ENCODE peak calls at places on chromosomes 2 and 18, in four cellular contexts. One of them, this sample, is unnamed. For H3K4me1, the result is how much of the 10 kb centered on the place peaks cover.

GRCh38 chr2:46164581-46165301 is 132.5 kb upstream of the EPAS1 start:
- DNase-seq in HepG2: no peak
- DNase-seq in gastrocnemius medialis: peak
- DNase-seq in right cardiac atrium: peak
- DNase-seq in this sample: peak

GRCh38 chr2:230953843-230954242 is 28.8 kb upstream of the GPR55 start:
- DNase-seq in gastrocnemius medialis: no peak
- DNase-seq in right cardiac atrium: no peak
- DNase-seq in HepG2: no peak
- DNase-seq in this sample: no peak

GRCh38 chr2:203584784-203585183 is 49.7 kb upstream of the RAPH1 start:
- DNase-seq in HepG2: peak
- DNase-seq in right cardiac atrium: no peak
- DNase-seq in gastrocnemius medialis: no peak
- DNase-seq in this sample: peak

GRCh38 chr2:186607660-186608324 is 17.9 kb downstream of the ITGAV start:
- DNase-seq in HepG2: no peak
- DNase-seq in gastrocnemius medialis: no peak
- DNase-seq in right cardiac atrium: no peak
- DNase-seq in this sample: no peak

GRCh38 chr2:196242131-196242620 is 70.8 kb upstream of the STK17B start:
- DNase-seq in HepG2: no peak
- DNase-seq in right cardiac atrium: no peak
- DNase-seq in gastrocnemius medialis: no peak
- DNase-seq in this sample: peak

GRCh38 chr2:201228912-201229290 is 31.4 kb upstream of the CASP8 start:
- DNase-seq in right cardiac atrium: no peak
- DNase-seq in gastrocnemius medialis: no peak
- DNase-seq in HepG2: no peak
- DNase-seq in this sample: peak

GRCh38 chr2:19886261-19886660 is 15.5 kb downstream of the TTC32 start:
- DNase-seq in gastrocnemius medialis: no peak
- DNase-seq in HepG2: no peak
- DNase-seq in right cardiac atrium: no peak
- DNase-seq in this sample: no peak

GRCh38 chr18:8218263-8218662 is 391.0 kb upstream of the RAB12 start:
- DNase-seq in right cardiac atrium: no peak
- DNase-seq in HepG2: no peak
- DNase-seq in gastrocnemius medialis: no peak
- DNase-seq in this sample: no peak

GRCh38 chr2:45610281-45611019 is 617 bp downstream of the SRBD1 start:
- DNase-seq in gastrocnemius medialis: peak
- DNase-seq in right cardiac atrium: peak
- DNase-seq in HepG2: peak
- DNase-seq in this sample: peak

GRCh38 chr2:117958186-117958585 is 55.7 kb downstream of the CCDC93 start:
- DNase-seq in right cardiac atrium: no peak
- DNase-seq in gastrocnemius medialis: no peak
- DNase-seq in HepG2: no peak
- DNase-seq in this sample: peak

GRCh38 chr2:207944334-207944733 is 81.0 kb downstream of the PLEKHM3 start:
- DNase-seq in gastrocnemius medialis: no peak
- DNase-seq in HepG2: no peak
- DNase-seq in right cardiac atrium: no peak
- DNase-seq in this sample: no peak

GRCh38 chr2:135925571-135925970 is 49.3 kb upstream of the MCM6 start:
- DNase-seq in right cardiac atrium: no peak
- DNase-seq in gastrocnemius medialis: no peak
- DNase-seq in HepG2: no peak
- DNase-seq in this sample: no peak

GRCh38 chr2:65344182-65344581 is 88.2 kb downstream of the SPRED2 start:
- DNase-seq in right cardiac atrium: no peak
- DNase-seq in HepG2: no peak
- DNase-seq in gastrocnemius medialis: no peak
- DNase-seq in this sample: no peak

GRCh38 chr2:224584111-224584764 is 925 bp downstream of the CUL3 start:
- DNase-seq in right cardiac atrium: peak
- DNase-seq in gastrocnemius medialis: peak
- DNase-seq in HepG2: peak
- DNase-seq in this sample: peak

GRCh38 chr2:48315847-48316194 is 214.1 kb upstream of the STON1 start:
- DNase-seq in gastrocnemius medialis: no peak
- DNase-seq in HepG2: peak
- DNase-seq in right cardiac atrium: no peak
- DNase-seq in this sample: peak

GRCh38 chr2:163462993-163463392 is 272.8 kb downstream of the FIGN start:
- DNase-seq in HepG2: no peak
- DNase-seq in right cardiac atrium: no peak
- DNase-seq in gastrocnemius medialis: no peak
- DNase-seq in this sample: no peak

GRCh38 chr2:240404174-240404852 is 31.1 kb upstream of the GPC1 start:
- DNase-seq in right cardiac atrium: peak
- DNase-seq in gastrocnemius medialis: peak
- DNase-seq in HepG2: no peak
- DNase-seq in this sample: no peak

GRCh38 chr2:134183679-134184078 is 70.2 kb upstream of the MGAT5 start:
- DNase-seq in HepG2: no peak
- DNase-seq in right cardiac atrium: no peak
- DNase-seq in gastrocnemius medialis: no peak
- DNase-seq in this sample: no peak

GRCh38 chr2:1636791-1637415 is 107.4 kb downstream of the PXDN start:
- DNase-seq in HepG2: no peak
- DNase-seq in right cardiac atrium: no peak
- DNase-seq in gastrocnemius medialis: no peak
- DNase-seq in this sample: no peak

GRCh38 chr18:47519706-47520105 is 268.2 kb upstream of the SKOR2 start:
- DNase-seq in right cardiac atrium: no peak
- DNase-seq in HepG2: no peak
- DNase-seq in gastrocnemius medialis: no peak
- DNase-seq in this sample: no peak

GRCh38 chr2:180038997-180039396 is 31.9 kb upstream of the CWC22 start:
- DNase-seq in HepG2: no peak
- DNase-seq in gastrocnemius medialis: no peak
- DNase-seq in right cardiac atrium: no peak
- DNase-seq in this sample: no peak

GRCh38 chr2:102141915-102142828 is at the start of gene IL1R1:
- DNase-seq in HepG2: peak
- DNase-seq in gastrocnemius medialis: peak
- DNase-seq in right cardiac atrium: peak
- DNase-seq in this sample: peak

GRCh38 chr2:68766378-68766845 is 31.8 kb downstream of the ARHGAP25 start:
- DNase-seq in HepG2: no peak
- DNase-seq in gastrocnemius medialis: peak
- DNase-seq in right cardiac atrium: no peak
- DNase-seq in this sample: peak

GRCh38 chr2:88735853-88736252 is 44.4 kb downstream of the RPIA start:
- DNase-seq in right cardiac atrium: no peak
- DNase-seq in HepG2: no peak
- DNase-seq in gastrocnemius medialis: peak
- DNase-seq in this sample: peak

GRCh38 chr18:402129-402528 is 98.4 kb downstream of the COLEC12 start:
- DNase-seq in right cardiac atrium: no peak
- DNase-seq in gastrocnemius medialis: no peak
- DNase-seq in HepG2: no peak
- DNase-seq in this sample: no peak

GRCh38 chr2:81858998-81859397 is 1554.4 kb upstream of the LRRTM1 start:
- DNase-seq in HepG2: no peak
- DNase-seq in gastrocnemius medialis: no peak
- DNase-seq in right cardiac atrium: no peak
- DNase-seq in this sample: no peak

GRCh38 chr2:206477296-206477695 is 34.0 kb downstream of the ADAM23 start:
- DNase-seq in right cardiac atrium: no peak
- DNase-seq in gastrocnemius medialis: no peak
- DNase-seq in HepG2: no peak
- DNase-seq in this sample: no peak

GRCh38 chr2:42756150-42756549 is 7.8 kb downstream of the OXER1 start:
- DNase-seq in right cardiac atrium: no peak
- DNase-seq in gastrocnemius medialis: no peak
- DNase-seq in HepG2: no peak
- DNase-seq in this sample: no peak

GRCh38 chr18:48020337-48021250 is 90.1 kb upstream of the SMAD2 start:
- DNase-seq in gastrocnemius medialis: no peak
- DNase-seq in HepG2: no peak
- DNase-seq in right cardiac atrium: peak
- DNase-seq in this sample: no peak

GRCh38 chr2:152336103-152336853 is 1.3 kb downstream of the FMNL2 start:
- DNase-seq in gastrocnemius medialis: peak
- DNase-seq in right cardiac atrium: peak
- DNase-seq in HepG2: peak
- DNase-seq in this sample: peak

GRCh38 chr2:175806570-175806969 is 195.5 kb downstream of the LNPK start:
- DNase-seq in HepG2: no peak
- DNase-seq in gastrocnemius medialis: no peak
- DNase-seq in right cardiac atrium: no peak
- DNase-seq in this sample: no peak

GRCh38 chr2:182496596-182496995 is 69.8 kb upstream of the PDE1A start:
- DNase-seq in HepG2: peak
- DNase-seq in right cardiac atrium: no peak
- DNase-seq in gastrocnemius medialis: no peak
- DNase-seq in this sample: no peak

GRCh38 chr2:190746971-190747761 is 98.3 kb downstream of the NAB1 start:
- DNase-seq in HepG2: no peak
- DNase-seq in gastrocnemius medialis: no peak
- DNase-seq in right cardiac atrium: no peak
- DNase-seq in this sample: no peak

GRCh38 chr18:21928925-21929324 is 188.3 kb downstream of the MIB1 start:
- DNase-seq in gastrocnemius medialis: no peak
- DNase-seq in HepG2: no peak
- DNase-seq in right cardiac atrium: no peak
- DNase-seq in this sample: no peak

GRCh38 chr2:127098711-127099110 is 8.2 kb downstream of the BIN1 start:
- DNase-seq in right cardiac atrium: no peak
- DNase-seq in gastrocnemius medialis: peak
- DNase-seq in HepG2: no peak
- DNase-seq in this sample: no peak

GRCh38 chr2:1723397-1724042 is 20.8 kb downstream of the PXDN start:
- DNase-seq in gastrocnemius medialis: no peak
- DNase-seq in right cardiac atrium: no peak
- DNase-seq in HepG2: no peak
- DNase-seq in this sample: no peak

DNA sequence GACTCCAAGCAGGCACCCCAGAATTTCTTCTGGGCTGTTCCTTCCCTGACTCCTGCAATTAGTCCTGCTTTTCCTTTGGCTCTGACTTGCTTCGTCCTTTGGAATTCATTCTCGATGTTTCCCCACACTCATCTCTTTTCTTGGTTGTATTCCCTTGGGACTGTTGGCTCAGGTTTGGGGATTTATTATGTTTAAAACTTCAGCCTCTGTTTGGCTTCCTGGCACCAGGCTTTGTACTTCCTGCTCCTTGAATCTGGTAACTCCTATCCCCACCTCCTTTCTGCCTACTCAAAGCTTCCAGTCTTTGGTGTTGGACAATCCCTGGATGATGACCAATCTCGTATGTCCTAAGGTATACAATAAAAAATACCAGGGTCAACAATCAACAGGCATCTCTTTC is 1.8 kb upstream of the KCNE4 start:
- DNase-seq in HepG2: no peak
- DNase-seq in gastrocnemius medialis: no peak
- DNase-seq in right cardiac atrium: no peak
- DNase-seq in this sample: no peak
- H3K27ac ChIP-seq in HepG2: no peak
- H3K27ac ChIP-seq in gastrocnemius medialis: no peak
- H3K27ac ChIP-seq in right cardiac atrium: no peak
- H3K27ac ChIP-seq in this sample: no peak

GRCh38 chr2:237896941-237897340 is 37.5 kb downstream of the RAMP1 start:
- DNase-seq in right cardiac atrium: peak
- DNase-seq in HepG2: no peak
- DNase-seq in gastrocnemius medialis: no peak
- DNase-seq in this sample: no peak
- H3K4me1 ChIP-seq in right cardiac atrium: under half
- H3K4me1 ChIP-seq in HepG2: under half
- H3K4me1 ChIP-seq in gastrocnemius medialis: half or more
- H3K4me1 ChIP-seq in this sample: under half

DNA sequence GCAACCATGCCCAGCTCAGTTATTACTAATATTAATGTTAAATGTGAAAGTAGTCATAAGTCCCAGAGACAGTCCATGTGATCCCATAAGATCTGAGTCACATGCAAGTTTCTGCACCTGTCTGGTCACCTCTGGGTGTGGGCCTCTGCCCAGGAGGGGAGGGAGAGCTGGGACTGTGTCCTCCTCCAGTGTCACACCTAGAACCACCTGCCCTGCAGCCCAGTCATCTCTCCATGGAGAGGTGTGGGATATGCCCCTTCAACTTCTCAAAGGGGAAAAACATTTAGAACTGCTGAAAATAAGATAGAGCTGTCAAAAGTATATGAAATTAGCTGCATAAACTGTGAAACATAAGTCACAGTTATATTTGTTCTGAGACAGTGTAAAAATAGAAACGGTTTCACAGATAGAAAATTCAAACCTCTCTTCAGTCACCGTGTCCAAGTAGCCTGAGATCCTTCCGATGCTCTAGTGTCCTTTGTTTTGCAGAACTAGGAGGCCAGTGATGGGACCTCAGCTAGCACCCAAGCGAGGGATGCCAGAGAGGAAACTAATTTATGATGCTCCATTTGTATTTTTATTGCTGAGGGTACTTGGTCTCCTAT is 55.3 kb downstream of the NGEF start:
- DNase-seq in HepG2: no peak
- DNase-seq in right cardiac atrium: no peak
- DNase-seq in gastrocnemius medialis: peak
- DNase-seq in this sample: peak
- H3K4me3 ChIP-seq in HepG2: no peak
- H3K4me3 ChIP-seq in right cardiac atrium: no peak
- H3K4me3 ChIP-seq in gastrocnemius medialis: no peak
- H3K4me3 ChIP-seq in this sample: no peak

DNA sequence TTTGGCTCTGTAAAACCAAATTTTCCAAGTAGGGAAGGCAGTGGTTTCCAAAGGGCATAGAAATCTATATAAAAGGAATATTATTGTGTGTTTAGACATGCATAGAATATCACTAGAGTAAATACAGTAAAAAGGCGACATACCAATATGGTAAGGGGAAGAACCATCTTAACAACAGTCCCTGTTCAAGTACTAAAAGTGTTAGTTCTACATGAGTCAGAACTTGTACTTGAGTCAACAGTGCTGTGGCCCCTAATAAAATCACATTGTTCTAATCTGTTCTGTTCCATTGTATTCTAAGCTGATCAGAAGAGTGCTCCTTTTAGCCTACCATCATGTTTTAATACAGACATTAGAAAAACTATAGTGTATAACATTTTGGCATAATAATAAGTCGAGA is 36.1 kb upstream of the TNFRSF11A start:
- DNase-seq in right cardiac atrium: no peak
- DNase-seq in HepG2: no peak
- DNase-seq in gastrocnemius medialis: no peak
- DNase-seq in this sample: no peak
- H3K27ac ChIP-seq in right cardiac atrium: no peak
- H3K27ac ChIP-seq in HepG2: no peak
- H3K27ac ChIP-seq in gastrocnemius medialis: no peak
- H3K27ac ChIP-seq in this sample: no peak

This sample was measured in small intestine.